ENCODE peak calls at places on chromosome 1, in six cellular contexts. I is DND-41, T is brain microvascular endothelial cell, N is AG10803, Z is IMR-90, C is BE2C. F is an unnamed sample.

GRCh38 chr1:2204384-2205190 is 10.0 kb upstream of the FAAP20 start:
- DNase-seq in I (no peak), T (no peak), N (peak), Z (peak), C (peak), F (peak)

GRCh38 chr1:42739753-42740700 is at the start of gene CLDN19:
- DNase-seq in I (no peak), T (no peak), N (no peak), Z (no peak), C (no peak), F (no peak)

GRCh38 chr1:59169703-59170102 is 127.2 kb upstream of the FGGY start:
- DNase-seq in I (no peak), T (no peak), N (no peak), Z (no peak), C (no peak), F (no peak)

GRCh38 chr1:180793451-180793850 is 119.2 kb upstream of the KIAA1614 start:
- DNase-seq in I (no peak), T (no peak), N (no peak), Z (peak), C (no peak), F (peak)

GRCh38 chr1:76572229-76572628 is 295.1 kb upstream of the ST6GALNAC5 start:
- DNase-seq in I (no peak), T (no peak), N (no peak), Z (no peak), C (no peak), F (no peak)

GRCh38 chr1:245155186-245156040 is 628 bp downstream of the KIF26B start:
- DNase-seq in I (no peak), T (no peak), N (peak), Z (peak), C (peak), F (peak)

GRCh38 chr1:24939040-24939439 is 9.0 kb upstream of the RUNX3 start:
- DNase-seq in I (no peak), T (no peak), N (no peak), Z (no peak), C (no peak), F (no peak)

GRCh38 chr1:228830185-228830953 is 95.1 kb downstream of the RHOU start:
- DNase-seq in I (no peak), T (no peak), N (no peak), Z (no peak), C (no peak), F (no peak)

GRCh38 chr1:209375681-209376360 is 207.7 kb upstream of the CAMK1G start:
- DNase-seq in I (no peak), T (peak), N (peak), Z (peak), C (no peak), F (peak)

GRCh38 chr1:11799099-11799498 is 6.7 kb downstream of the MTHFR start:
- DNase-seq in I (no peak), T (no peak), N (no peak), Z (no peak), C (no peak), F (no peak)

GRCh38 chr1:24385160-24385939 is 28.2 kb downstream of the STPG1 start:
- DNase-seq in I (peak), T (peak), N (peak), Z (peak), C (no peak), F (no peak)

DNA sequence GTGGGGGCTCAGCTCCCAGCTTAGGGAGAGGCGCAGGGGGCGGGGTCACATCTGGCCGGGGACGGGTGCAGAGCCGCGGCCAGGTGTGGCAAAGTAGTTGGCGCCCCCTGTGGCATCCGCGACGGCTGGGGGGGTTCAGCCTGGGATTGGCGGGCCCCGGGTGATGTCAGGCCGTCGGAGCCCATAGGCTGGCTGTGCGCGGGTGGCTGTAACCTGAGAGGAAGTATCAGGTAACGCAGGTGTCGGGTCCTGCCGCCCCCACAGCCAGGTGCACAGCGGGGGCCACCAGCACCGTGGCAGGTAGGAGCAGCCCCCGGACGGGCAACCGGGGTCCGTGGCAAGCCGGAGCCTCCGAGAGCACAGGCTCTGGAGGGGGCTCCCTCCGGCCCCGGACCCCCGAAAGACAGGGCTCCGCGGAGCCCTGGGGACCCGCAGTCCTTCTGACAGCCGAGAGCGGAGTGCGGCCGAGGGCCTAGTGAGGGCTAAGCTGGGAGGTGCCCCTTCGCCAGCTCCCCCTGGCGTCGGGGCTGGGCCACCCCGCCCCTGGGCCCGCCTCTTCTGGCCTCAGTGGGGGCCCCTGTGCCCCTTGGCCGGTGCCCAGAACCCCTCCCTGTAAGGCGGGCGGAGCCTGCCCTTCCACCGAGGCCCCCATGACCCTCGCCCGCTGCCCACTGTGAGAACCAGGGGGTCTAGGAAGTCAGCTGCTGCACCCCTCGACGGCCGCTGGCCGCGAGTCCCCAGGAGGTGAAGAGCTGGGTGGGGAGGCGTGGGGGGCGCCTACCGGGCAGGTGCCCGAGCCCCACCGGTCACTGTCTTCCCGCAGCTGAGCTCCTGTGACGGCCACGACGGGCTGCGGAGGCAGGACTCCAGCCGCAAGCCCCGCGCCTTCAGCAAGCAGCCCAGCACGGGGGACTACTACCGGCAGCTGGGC is 17.9 kb downstream of the TNFRSF25 start:
- DNase-seq in I (no peak), T (no peak), N (no peak), Z (no peak), C (no peak), F (no peak)
- H3K4me3 ChIP-seq in I (no peak), T (no peak), N (no peak), Z (no peak), C (no peak), F (no peak)

DNA sequence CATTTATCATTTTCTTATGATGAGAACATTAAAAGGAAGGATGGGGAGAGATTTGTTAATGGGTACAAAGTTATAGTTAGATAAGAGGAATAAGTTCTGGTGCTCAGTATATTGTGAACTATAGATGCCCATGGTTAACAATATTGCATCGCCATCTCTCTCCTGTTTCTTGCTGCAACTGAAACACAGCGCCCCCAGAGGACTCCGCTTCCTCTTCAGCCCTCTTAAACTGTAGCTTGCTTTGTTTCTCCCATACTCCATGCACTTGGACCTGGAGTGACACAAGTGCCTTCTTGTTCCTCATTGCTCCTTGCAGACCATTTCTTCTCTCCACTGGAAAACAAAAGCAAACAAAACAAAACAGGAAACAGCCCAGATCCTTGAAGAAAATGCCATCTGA is 70.1 kb upstream of the NTPCR start:
- DNase-seq in I (peak), T (peak), N (peak), Z (peak), C (peak), F (no peak)
- TF ChIP-seq CTCF in I (peak), T (peak), N (peak), Z (peak), C (peak), F (peak)

GRCh38 chr1:212242288-212242984 is 42.8 kb upstream of the PPP2R5A start:
- DNase-seq in I (no peak), T (no peak), N (no peak), Z (no peak), C (no peak), F (no peak)
- H3K4me3 ChIP-seq in I (no peak), T (no peak), N (no peak), Z (no peak), C (no peak), F (no peak)

GRCh38 chr1:32205401-32206370 is at the start of gene IQCC:
- DNase-seq in I (peak), T (peak), N (peak), Z (peak), C (peak), F (peak)
- TF ChIP-seq CTCF in I (no peak), T (no peak), N (no peak), Z (no peak), C (no peak), F (no peak)

GRCh38 chr1:161307230-161307768 is 2.5 kb downstream of the MPZ start:
- DNase-seq in I (peak), T (peak), N (peak), Z (peak), C (peak), F (no peak)

GRCh38 chr1:161309868-161310267 is at the start of gene MPZ:
- DNase-seq in I (no peak), T (no peak), N (no peak), Z (no peak), C (no peak), F (no peak)

GRCh38 chr1:161305872-161306519 is 3.8 kb downstream of the MPZ start:
- DNase-seq in I (peak), T (no peak), N (peak), Z (peak), C (peak), F (peak)

GRCh38 chr1:161307892-161308638 is 1.7 kb downstream of the MPZ start:
- DNase-seq in I (no peak), T (no peak), N (no peak), Z (peak), C (no peak), F (peak)

GRCh38 chr1:161304927-161305871 is 4.6 kb downstream of the MPZ start:
- DNase-seq in I (no peak), T (no peak), N (no peak), Z (no peak), C (no peak), F (no peak)
- H3K4me3 ChIP-seq in I (no peak), T (peak), N (peak), Z (peak), C (peak), F (peak)

GRCh38 chr1:79044974-79045650 is 38.6 kb upstream of the ADGRL4 start:
- DNase-seq in I (no peak), T (no peak), N (no peak), Z (no peak), C (peak), F (no peak)
- TF ChIP-seq CTCF in I (no peak), T (peak), N (no peak), Z (no peak), C (peak), F (peak)

GRCh38 chr1:27955076-27955475 is 4.7 kb upstream of the XKR8 start:
- DNase-seq in I (no peak), T (no peak), N (no peak), Z (no peak), C (no peak), F (no peak)
- H3K4me3 ChIP-seq in I (no peak), T (no peak), N (no peak), Z (no peak), C (no peak), F (no peak)

GRCh38 chr1:93631626-93632365 is 49.8 kb downstream of the BCAR3 start:
- DNase-seq in I (no peak), T (no peak), N (no peak), Z (no peak), C (no peak), F (no peak)
- TF ChIP-seq CTCF in I (peak), T (peak), N (peak), Z (peak), C (peak), F (no peak)

GRCh38 chr1:94236630-94237290 is 624 bp downstream of the ARHGAP29 start:
- DNase-seq in I (peak), T (no peak), N (peak), Z (peak), C (peak), F (peak)

GRCh38 chr1:94234615-94235014 is 2.8 kb downstream of the ARHGAP29 start:
- DNase-seq in I (no peak), T (no peak), N (no peak), Z (no peak), C (no peak), F (no peak)

GRCh38 chr1:94237291-94238226 is at the start of gene ARHGAP29:
- DNase-seq in I (peak), T (peak), N (peak), Z (peak), C (peak), F (peak)

GRCh38 chr1:94235189-94236020 is 2.0 kb downstream of the ARHGAP29 start:
- DNase-seq in I (no peak), T (no peak), N (no peak), Z (no peak), C (no peak), F (no peak)

GRCh38 chr1:94236021-94236491 is 1.3 kb downstream of the ARHGAP29 start:
- DNase-seq in I (no peak), T (no peak), N (peak), Z (peak), C (no peak), F (peak)
- H3K4me3 ChIP-seq in I (no peak), T (peak), N (peak), Z (peak), C (peak), F (peak)

F was measured in fibroblast of lung.